ENCODE peak calls at places on chromosomes 5 and 9, in seven cellular contexts. One of them, this sample, is unnamed.

GRCh38 chr5:67301285-67301904 is 104.8 kb upstream of the CD180 start:
- DNase-seq in tibial nerve: peak
- DNase-seq in cardiac fibroblast: peak
- DNase-seq in prostate gland: no peak
- DNase-seq in fibroblast of the aortic adventitia: peak
- DNase-seq in AG09309: peak
- DNase-seq in upper lobe of left lung: peak
- DNase-seq in this sample: peak

GRCh38 chr5:173423452-173424117 is 95.4 kb upstream of the STC2 start:
- DNase-seq in fibroblast of the aortic adventitia: no peak
- DNase-seq in tibial nerve: no peak
- DNase-seq in prostate gland: no peak
- DNase-seq in AG09309: no peak
- DNase-seq in cardiac fibroblast: no peak
- DNase-seq in upper lobe of left lung: no peak
- DNase-seq in this sample: no peak

GRCh38 chr9:131999692-132000551 is 79.7 kb downstream of the MED27 start:
- DNase-seq in prostate gland: no peak
- DNase-seq in cardiac fibroblast: peak
- DNase-seq in upper lobe of left lung: no peak
- DNase-seq in AG09309: peak
- DNase-seq in tibial nerve: no peak
- DNase-seq in fibroblast of the aortic adventitia: peak
- DNase-seq in this sample: no peak

GRCh38 chr9:92611621-92612275 is 58.2 kb downstream of the IPPK start:
- DNase-seq in upper lobe of left lung: no peak
- DNase-seq in tibial nerve: no peak
- DNase-seq in cardiac fibroblast: no peak
- DNase-seq in AG09309: no peak
- DNase-seq in prostate gland: no peak
- DNase-seq in fibroblast of the aortic adventitia: no peak
- DNase-seq in this sample: no peak

GRCh38 chr9:107545036-107545435 is 55.5 kb upstream of the KLF4 start:
- DNase-seq in fibroblast of the aortic adventitia: no peak
- DNase-seq in prostate gland: no peak
- DNase-seq in AG09309: no peak
- DNase-seq in upper lobe of left lung: no peak
- DNase-seq in tibial nerve: no peak
- DNase-seq in cardiac fibroblast: no peak
- DNase-seq in this sample: no peak

GRCh38 chr5:146595088-146595487 is 79.1 kb upstream of the GPR151 start:
- DNase-seq in AG09309: no peak
- DNase-seq in prostate gland: no peak
- DNase-seq in tibial nerve: no peak
- DNase-seq in cardiac fibroblast: no peak
- DNase-seq in fibroblast of the aortic adventitia: no peak
- DNase-seq in upper lobe of left lung: no peak
- DNase-seq in this sample: no peak

GRCh38 chr9:72952914-72953313 is at the start of gene ALDH1A1:
- DNase-seq in AG09309: no peak
- DNase-seq in cardiac fibroblast: no peak
- DNase-seq in tibial nerve: no peak
- DNase-seq in prostate gland: peak
- DNase-seq in upper lobe of left lung: peak
- DNase-seq in fibroblast of the aortic adventitia: peak
- DNase-seq in this sample: no peak

GRCh38 chr5:132840896-132841818 is 10.7 kb upstream of the SHROOM1 start:
- DNase-seq in tibial nerve: no peak
- DNase-seq in upper lobe of left lung: peak
- DNase-seq in AG09309: peak
- DNase-seq in cardiac fibroblast: peak
- DNase-seq in fibroblast of the aortic adventitia: peak
- DNase-seq in prostate gland: no peak
- DNase-seq in this sample: no peak

GRCh38 chr5:82277613-82277986 is 554 bp downstream of the RPS23 start:
- DNase-seq in prostate gland: no peak
- DNase-seq in cardiac fibroblast: no peak
- DNase-seq in fibroblast of the aortic adventitia: peak
- DNase-seq in upper lobe of left lung: no peak
- DNase-seq in tibial nerve: no peak
- DNase-seq in AG09309: no peak
- DNase-seq in this sample: no peak

GRCh38 chr5:174175869-174176268 is 130.4 kb downstream of the NSG2 start:
- DNase-seq in AG09309: no peak
- DNase-seq in cardiac fibroblast: no peak
- DNase-seq in tibial nerve: no peak
- DNase-seq in upper lobe of left lung: no peak
- DNase-seq in fibroblast of the aortic adventitia: no peak
- DNase-seq in prostate gland: no peak
- DNase-seq in this sample: no peak

GRCh38 chr5:105954341-105954740 is 1716.4 kb downstream of the EFNA5 start:
- DNase-seq in tibial nerve: no peak
- DNase-seq in fibroblast of the aortic adventitia: no peak
- DNase-seq in upper lobe of left lung: no peak
- DNase-seq in prostate gland: no peak
- DNase-seq in AG09309: no peak
- DNase-seq in cardiac fibroblast: no peak
- DNase-seq in this sample: no peak

GRCh38 chr9:124871156-124871561 is 9.2 kb downstream of the ARPC5L start:
- DNase-seq in fibroblast of the aortic adventitia: no peak
- DNase-seq in cardiac fibroblast: no peak
- DNase-seq in prostate gland: no peak
- DNase-seq in tibial nerve: no peak
- DNase-seq in AG09309: no peak
- DNase-seq in upper lobe of left lung: no peak
- DNase-seq in this sample: no peak
- H3K4me3 ChIP-seq in fibroblast of the aortic adventitia: peak
- H3K4me3 ChIP-seq in cardiac fibroblast: peak
- H3K4me3 ChIP-seq in prostate gland: no peak
- H3K4me3 ChIP-seq in tibial nerve: no peak
- H3K4me3 ChIP-seq in AG09309: peak
- H3K4me3 ChIP-seq in upper lobe of left lung: no peak
- H3K4me3 ChIP-seq in this sample: peak

DNA sequence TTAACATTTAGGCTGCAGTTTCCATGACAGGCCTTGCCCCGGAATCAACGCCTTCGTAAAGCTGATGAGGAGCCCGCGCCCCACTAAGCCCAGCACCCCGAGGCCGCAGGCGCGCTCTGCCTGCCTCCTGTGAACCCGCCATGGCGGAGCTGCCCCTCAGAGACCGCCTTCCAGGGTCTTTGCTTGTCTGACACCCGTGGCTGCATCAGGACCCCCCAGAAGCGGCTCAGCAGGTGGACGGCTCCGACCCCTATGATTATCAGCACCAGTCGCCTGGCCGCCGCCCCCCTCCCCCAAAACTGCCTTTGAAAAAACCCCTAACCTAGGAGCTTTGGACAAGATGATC is 507 bp upstream of the DPH7 start:
- DNase-seq in fibroblast of the aortic adventitia: no peak
- DNase-seq in prostate gland: no peak
- DNase-seq in tibial nerve: no peak
- DNase-seq in AG09309: no peak
- DNase-seq in cardiac fibroblast: no peak
- DNase-seq in upper lobe of left lung: no peak
- DNase-seq in this sample: no peak
- TF ChIP-seq CTCF in fibroblast of the aortic adventitia: no peak
- TF ChIP-seq CTCF in prostate gland: no peak
- TF ChIP-seq CTCF in tibial nerve: no peak
- TF ChIP-seq CTCF in AG09309: no peak
- TF ChIP-seq CTCF in cardiac fibroblast: no peak
- TF ChIP-seq CTCF in upper lobe of left lung: no peak
- TF ChIP-seq CTCF in this sample: no peak

GRCh38 chr5:136192015-136192525 is 892 bp downstream of the SMIM32 start:
- DNase-seq in upper lobe of left lung: no peak
- DNase-seq in cardiac fibroblast: peak
- DNase-seq in fibroblast of the aortic adventitia: no peak
- DNase-seq in prostate gland: no peak
- DNase-seq in tibial nerve: no peak
- DNase-seq in AG09309: no peak
- DNase-seq in this sample: no peak
- H3K4me3 ChIP-seq in upper lobe of left lung: no peak
- H3K4me3 ChIP-seq in cardiac fibroblast: peak
- H3K4me3 ChIP-seq in fibroblast of the aortic adventitia: peak
- H3K4me3 ChIP-seq in prostate gland: peak
- H3K4me3 ChIP-seq in tibial nerve: peak
- H3K4me3 ChIP-seq in AG09309: peak
- H3K4me3 ChIP-seq in this sample: peak

GRCh38 chr5:110738812-110739651 is at the start of gene SLC25A46:
- DNase-seq in tibial nerve: peak
- DNase-seq in cardiac fibroblast: peak
- DNase-seq in prostate gland: peak
- DNase-seq in fibroblast of the aortic adventitia: peak
- DNase-seq in upper lobe of left lung: peak
- DNase-seq in AG09309: no peak
- DNase-seq in this sample: peak
- TF ChIP-seq CTCF in tibial nerve: no peak
- TF ChIP-seq CTCF in cardiac fibroblast: no peak
- TF ChIP-seq CTCF in prostate gland: no peak
- TF ChIP-seq CTCF in fibroblast of the aortic adventitia: no peak
- TF ChIP-seq CTCF in upper lobe of left lung: no peak
- TF ChIP-seq CTCF in AG09309: no peak
- TF ChIP-seq CTCF in this sample: no peak

GRCh38 chr5:5139358-5140050 is 626 bp upstream of the ADAMTS16 start:
- DNase-seq in tibial nerve: no peak
- DNase-seq in fibroblast of the aortic adventitia: no peak
- DNase-seq in cardiac fibroblast: no peak
- DNase-seq in prostate gland: no peak
- DNase-seq in upper lobe of left lung: no peak
- DNase-seq in AG09309: no peak
- DNase-seq in this sample: no peak
- H3K4me3 ChIP-seq in tibial nerve: peak
- H3K4me3 ChIP-seq in fibroblast of the aortic adventitia: peak
- H3K4me3 ChIP-seq in cardiac fibroblast: no peak
- H3K4me3 ChIP-seq in prostate gland: peak
- H3K4me3 ChIP-seq in upper lobe of left lung: no peak
- H3K4me3 ChIP-seq in AG09309: peak
- H3K4me3 ChIP-seq in this sample: peak

DNA sequence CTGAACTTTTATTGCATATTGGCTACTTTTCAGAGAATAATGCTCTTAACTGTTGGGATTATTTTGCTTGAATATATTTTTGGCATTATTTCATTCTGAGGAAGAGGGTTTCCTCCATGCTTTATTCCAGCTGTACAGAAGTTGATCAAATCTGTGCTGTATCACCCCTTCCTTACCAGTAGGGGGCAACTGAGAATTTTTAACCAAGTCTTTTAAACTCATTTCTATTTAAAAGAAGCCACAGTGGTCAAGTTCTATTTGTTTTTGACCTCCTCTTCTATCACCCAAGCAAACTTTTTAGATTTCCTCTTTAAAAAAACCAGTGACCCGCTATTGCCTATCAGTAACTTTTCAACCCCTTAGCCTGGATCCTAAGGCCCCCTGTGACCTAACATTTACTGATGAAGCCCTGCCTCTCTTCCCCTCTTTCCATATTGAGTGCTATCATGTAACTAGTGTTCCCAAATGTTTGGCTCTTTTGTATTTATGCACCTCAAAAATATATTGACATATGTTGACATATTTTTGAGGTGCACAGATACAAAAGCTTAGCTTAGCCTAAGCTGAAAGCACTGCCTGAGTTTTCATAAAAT is 80.6 kb downstream of the FBXO4 start:
- DNase-seq in cardiac fibroblast: peak
- DNase-seq in prostate gland: no peak
- DNase-seq in fibroblast of the aortic adventitia: peak
- DNase-seq in AG09309: no peak
- DNase-seq in upper lobe of left lung: no peak
- DNase-seq in tibial nerve: no peak
- DNase-seq in this sample: peak
- TF ChIP-seq CTCF in cardiac fibroblast: peak
- TF ChIP-seq CTCF in prostate gland: peak
- TF ChIP-seq CTCF in fibroblast of the aortic adventitia: peak
- TF ChIP-seq CTCF in AG09309: peak
- TF ChIP-seq CTCF in upper lobe of left lung: peak
- TF ChIP-seq CTCF in tibial nerve: peak
- TF ChIP-seq CTCF in this sample: peak

DNA sequence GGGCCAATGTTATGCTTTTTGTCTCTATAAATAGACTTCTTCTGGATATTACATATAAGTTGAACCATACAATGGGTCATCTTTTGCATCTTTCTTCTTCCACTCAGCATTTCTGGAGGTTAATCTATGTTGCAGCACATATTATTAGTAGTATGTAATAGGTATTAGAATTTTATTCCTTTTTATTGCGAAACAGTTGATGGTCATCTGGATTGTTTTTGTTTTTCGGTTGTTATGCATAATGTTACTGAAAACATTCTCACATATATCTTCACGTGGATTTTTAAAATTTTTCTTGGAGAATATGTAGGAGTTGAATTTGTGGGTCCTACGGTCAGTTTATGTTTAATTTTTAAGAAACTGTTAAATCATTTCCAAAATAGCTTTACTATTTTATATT is 466.8 kb downstream of the SLCO4C1 start:
- DNase-seq in prostate gland: no peak
- DNase-seq in AG09309: no peak
- DNase-seq in tibial nerve: no peak
- DNase-seq in fibroblast of the aortic adventitia: no peak
- DNase-seq in upper lobe of left lung: no peak
- DNase-seq in cardiac fibroblast: no peak
- DNase-seq in this sample: no peak
- H3K4me3 ChIP-seq in prostate gland: no peak
- H3K4me3 ChIP-seq in AG09309: no peak
- H3K4me3 ChIP-seq in tibial nerve: no peak
- H3K4me3 ChIP-seq in fibroblast of the aortic adventitia: no peak
- H3K4me3 ChIP-seq in upper lobe of left lung: no peak
- H3K4me3 ChIP-seq in cardiac fibroblast: no peak
- H3K4me3 ChIP-seq in this sample: no peak